ENCODE peak calls at places on chromosomes 1 and 21, in five cellular contexts. Y is GM23248, Q is GM23338, X is PC-3, I is PC-9. A is an unnamed sample. For H3K4me1 and H3K9me2, the result is how much of the 10 kb centered on the place peaks cover.

GRCh38 chr1:70486676-70487470 is 75.8 kb downstream of the CTH start:
- DNase-seq in Y (peak), Q (no peak), X (peak), I (peak), A (no peak)

GRCh38 chr21:42669069-42669468 is 15.6 kb downstream of the PDE9A start:
- DNase-seq in Y (peak), Q (peak), X (peak), I (no peak), A (no peak)

GRCh38 chr1:153277852-153278251 is 18.4 kb downstream of the LORICRIN start:
- DNase-seq in Y (no peak), Q (peak), X (peak), I (peak), A (peak)

GRCh38 chr21:33685613-33686197 is 43.4 kb downstream of the ITSN1 start:
- DNase-seq in Y (peak), Q (peak), X (peak), I (peak), A (no peak)

GRCh38 chr1:113630340-113631327 is 128.7 kb downstream of the PHTF1 start:
- DNase-seq in Y (no peak), Q (peak), X (no peak), I (peak), A (no peak)

GRCh38 chr1:54976747-54977146 is 3.7 kb upstream of the TMEM61 start:
- DNase-seq in Y (no peak), Q (no peak), X (no peak), I (no peak), A (no peak)

GRCh38 chr21:34047835-34048234 is 25.5 kb upstream of the MRPS6 start:
- DNase-seq in Y (no peak), Q (no peak), X (no peak), I (no peak), A (no peak)

GRCh38 chr1:224542783-224543440 is 73.2 kb upstream of the CNIH3 start:
- DNase-seq in Y (peak), Q (no peak), X (peak), I (peak), A (no peak)

GRCh38 chr1:21882721-21883415 is 54.2 kb downstream of the HSPG2 start:
- DNase-seq in Y (no peak), Q (no peak), X (no peak), I (no peak), A (no peak)

GRCh38 chr1:109488696-109489095 is 5.0 kb downstream of the ATXN7L2 start:
- DNase-seq in Y (no peak), Q (no peak), X (no peak), I (no peak), A (no peak)

GRCh38 chr1:109490029-109490933 is 3.6 kb upstream of the CYB561D1 start:
- DNase-seq in Y (peak), Q (peak), X (peak), I (peak), A (peak)

GRCh38 chr1:109490934-109491302 is 3.0 kb upstream of the CYB561D1 start:
- DNase-seq in Y (no peak), Q (no peak), X (no peak), I (no peak), A (no peak)

GRCh38 chr1:109491372-109491771 is 2.5 kb upstream of the CYB561D1 start:
- DNase-seq in Y (no peak), Q (no peak), X (no peak), I (no peak), A (no peak)

GRCh38 chr1:109488201-109488600 is 4.5 kb downstream of the ATXN7L2 start:
- DNase-seq in Y (no peak), Q (peak), X (no peak), I (no peak), A (no peak)
- H3K4me1 ChIP-seq in Y (under half), Q (under half), X (under half), I (under half), A (under half)

GRCh38 chr1:232954594-232955365 is 4.4 kb downstream of the NTPCR start:
- DNase-seq in Y (no peak), Q (no peak), X (no peak), I (peak), A (no peak)

GRCh38 chr1:232952514-232953175 is 2.2 kb downstream of the NTPCR start:
- DNase-seq in Y (peak), Q (peak), X (peak), I (peak), A (peak)

GRCh38 chr1:232951605-232952004 is 1.2 kb downstream of the NTPCR start:
- DNase-seq in Y (no peak), Q (no peak), X (no peak), I (no peak), A (no peak)

GRCh38 chr1:232950919-232951579 is 638 bp downstream of the NTPCR start:
- DNase-seq in Y (peak), Q (peak), X (peak), I (peak), A (peak)

DNA sequence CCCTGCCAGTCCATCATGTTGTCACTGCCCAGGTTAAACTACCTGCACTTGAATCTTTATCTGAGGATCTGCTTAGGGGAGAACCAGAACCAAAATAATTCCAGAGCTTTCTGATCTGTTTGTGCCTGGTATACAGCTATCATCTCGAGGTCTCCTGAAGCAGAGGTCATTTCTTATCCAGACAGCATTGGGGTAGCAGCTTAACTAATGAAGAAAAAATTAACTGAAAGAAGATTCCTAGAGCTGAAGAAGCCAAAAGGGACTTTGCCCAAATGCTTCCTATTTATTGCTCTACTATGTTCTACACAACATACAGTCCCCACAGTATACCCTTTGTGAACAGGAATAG is 2.7 kb downstream of the NTPCR start:
- DNase-seq in Y (no peak), Q (no peak), X (no peak), I (peak), A (no peak)
- H3K9me2 ChIP-seq in Y (under half), Q (under half), X (under half), I (under half), A (under half)

GRCh38 chr1:92859400-92860039 is 27.7 kb downstream of the RPL5 start:
- DNase-seq in Y (no peak), Q (no peak), X (no peak), I (no peak), A (no peak)

GRCh38 chr1:92854386-92854785 is 22.5 kb downstream of the RPL5 start:
- DNase-seq in Y (no peak), Q (no peak), X (no peak), I (no peak), A (no peak)

GRCh38 chr1:92858564-92859399 is 26.9 kb downstream of the RPL5 start:
- DNase-seq in Y (peak), Q (peak), X (peak), I (peak), A (peak)

GRCh38 chr1:92855236-92855635 is 23.4 kb downstream of the RPL5 start:
- DNase-seq in Y (no peak), Q (no peak), X (no peak), I (no peak), A (no peak)

GRCh38 chr1:92857817-92858216 is 26.0 kb downstream of the RPL5 start:
- DNase-seq in Y (no peak), Q (no peak), X (no peak), I (no peak), A (no peak)
- H3K4me1 ChIP-seq in Y (under half), Q (under half), X (under half), I (under half), A (under half)

DNA sequence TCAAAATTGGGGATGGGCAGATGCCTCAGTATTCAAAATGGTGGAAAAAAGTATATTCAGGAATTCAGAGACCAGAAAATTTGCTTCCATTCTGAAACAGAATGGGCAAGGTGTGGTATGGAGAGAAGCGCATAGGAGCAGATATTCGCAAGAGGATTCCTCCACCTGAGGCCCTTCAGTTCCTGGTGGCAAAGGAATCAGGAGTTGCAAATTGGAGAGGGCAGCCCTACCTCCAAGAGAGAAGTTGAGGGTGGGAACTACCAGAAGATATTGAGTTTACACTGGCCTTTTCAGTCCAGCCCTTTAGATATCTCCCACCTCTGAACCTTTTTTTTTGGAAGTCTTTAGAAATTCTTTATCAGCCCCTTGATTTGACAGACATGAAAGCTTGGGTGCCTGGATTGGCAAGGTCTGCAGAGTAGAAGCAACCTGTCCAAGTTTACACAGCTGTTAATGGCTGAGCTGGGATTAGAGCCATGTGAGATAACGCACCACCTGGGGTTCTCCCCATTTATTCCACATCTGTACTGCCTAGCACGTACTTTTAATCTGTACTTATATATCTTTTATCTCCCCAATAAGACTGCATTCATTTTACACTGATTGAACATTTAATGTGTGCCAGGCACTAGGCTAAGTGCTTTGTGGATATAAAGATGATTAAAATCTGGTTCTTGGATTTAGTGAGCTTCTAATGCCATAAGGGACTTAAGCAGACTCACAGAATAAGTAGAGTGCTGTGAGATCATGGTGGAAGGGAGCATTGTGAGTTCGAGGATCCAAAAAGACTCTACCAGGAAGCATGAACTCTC is 99.5 kb downstream of the NGF start:
- DNase-seq in Y (no peak), Q (no peak), X (no peak), I (no peak), A (no peak)
- H3K9me2 ChIP-seq in Y (under half), Q (under half), X (under half), I (under half), A (under half)

DNA sequence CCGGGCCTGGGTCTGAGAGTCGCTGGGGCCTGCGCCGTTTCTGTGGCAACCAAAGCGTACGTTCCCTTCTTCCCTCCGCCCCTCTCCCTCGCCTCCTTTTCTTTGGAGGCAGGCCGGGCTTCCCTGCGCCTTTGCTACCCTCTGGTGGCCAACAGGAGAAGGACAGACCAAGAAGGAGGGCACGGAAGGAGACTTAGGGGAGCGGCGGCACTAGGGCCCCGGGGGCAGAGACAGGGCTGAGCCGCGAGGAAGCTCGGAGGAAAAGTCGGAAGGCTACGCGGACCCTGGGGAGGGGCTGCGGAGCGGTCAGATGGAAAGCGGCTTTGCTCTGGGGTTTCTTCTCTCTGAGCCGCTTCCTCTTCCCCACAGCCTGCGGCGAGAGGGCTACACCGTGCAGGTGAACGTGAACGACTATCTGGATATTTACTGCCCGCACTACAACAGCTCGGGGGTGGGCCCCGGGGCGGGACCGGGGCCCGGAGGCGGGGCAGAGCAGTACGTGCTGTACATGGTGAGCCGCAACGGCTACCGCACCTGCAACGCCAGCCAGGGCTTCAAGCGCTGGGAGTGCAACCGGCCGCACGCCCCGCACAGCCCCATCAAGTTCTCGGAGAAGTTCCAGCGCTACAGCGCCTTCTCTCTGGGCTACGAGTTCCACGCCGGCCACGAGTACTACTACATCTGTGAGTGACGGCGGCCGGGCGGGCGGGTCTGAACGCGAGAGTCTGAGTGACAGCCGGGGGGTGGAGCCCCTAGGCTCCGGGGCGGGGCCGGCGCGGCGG is 6.3 kb downstream of the EFNA3 start:
- DNase-seq in Y (peak), Q (peak), X (peak), I (peak), A (peak)
- H3K4me1 ChIP-seq in Y (under half), Q (under half), X (half or more), I (half or more), A (under half)

DNA sequence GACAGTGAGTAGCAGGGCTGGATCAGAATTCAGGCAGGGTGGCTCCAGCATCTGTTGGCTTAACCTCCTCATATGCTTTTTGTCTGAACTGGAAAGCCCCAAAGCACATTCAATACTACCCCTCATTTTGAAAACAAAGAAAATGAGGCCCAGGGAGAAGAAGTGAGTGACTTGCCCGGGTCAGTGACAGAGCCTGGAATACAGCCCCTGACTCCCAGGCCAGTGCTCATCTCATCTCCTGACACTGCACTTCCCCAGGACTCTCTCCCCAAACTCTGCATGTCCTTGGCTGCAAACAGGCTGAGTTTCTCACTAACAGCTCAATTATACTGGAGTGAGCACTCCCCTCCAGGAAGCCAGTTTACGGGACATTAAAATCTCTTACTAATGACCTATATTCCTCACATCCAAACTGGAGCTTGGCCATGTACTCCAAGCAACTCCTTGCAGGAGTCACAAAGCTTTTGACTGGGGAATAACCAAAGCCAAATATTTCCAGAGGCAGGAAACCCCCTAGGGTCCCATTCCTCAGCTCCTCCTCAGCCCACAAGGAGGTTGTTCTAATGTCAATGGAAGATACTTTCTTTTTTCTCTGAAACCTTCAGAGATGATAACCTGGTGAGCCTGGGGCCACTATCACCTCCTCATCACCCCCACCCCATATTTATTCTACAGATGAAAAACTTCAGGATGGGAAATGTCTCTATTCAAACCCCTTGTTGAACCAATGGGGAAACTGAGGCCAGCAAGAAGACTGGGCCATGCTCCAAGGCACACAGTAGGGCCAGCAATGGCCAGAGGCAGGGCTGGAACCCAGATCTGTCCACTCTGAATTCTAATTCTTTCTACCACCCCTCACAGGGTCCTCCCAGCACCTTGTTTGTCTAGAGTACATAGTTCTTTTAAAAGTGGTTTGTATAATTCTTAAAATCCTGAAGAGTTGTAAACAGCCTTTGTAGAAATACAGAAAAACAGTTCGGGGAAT is 127.0 kb downstream of the PLPP3 start:
- DNase-seq in Y (no peak), Q (no peak), X (no peak), I (no peak), A (no peak)
- H3K9me2 ChIP-seq in Y (under half), Q (under half), X (under half), I (under half), A (under half)

GRCh38 chr1:205443585-205444299 is 12.1 kb downstream of the BLACAT1 start:
- DNase-seq in Y (no peak), Q (no peak), X (no peak), I (no peak), A (no peak)

GRCh38 chr1:205446828-205447227 is 9.0 kb downstream of the BLACAT1 start:
- DNase-seq in Y (no peak), Q (peak), X (no peak), I (no peak), A (no peak)

GRCh38 chr1:205445653-205445955 is 10.2 kb downstream of the BLACAT1 start:
- DNase-seq in Y (no peak), Q (no peak), X (no peak), I (no peak), A (no peak)

GRCh38 chr1:205444300-205444930 is 11.4 kb downstream of the BLACAT1 start:
- DNase-seq in Y (no peak), Q (peak), X (no peak), I (no peak), A (no peak)

DNA sequence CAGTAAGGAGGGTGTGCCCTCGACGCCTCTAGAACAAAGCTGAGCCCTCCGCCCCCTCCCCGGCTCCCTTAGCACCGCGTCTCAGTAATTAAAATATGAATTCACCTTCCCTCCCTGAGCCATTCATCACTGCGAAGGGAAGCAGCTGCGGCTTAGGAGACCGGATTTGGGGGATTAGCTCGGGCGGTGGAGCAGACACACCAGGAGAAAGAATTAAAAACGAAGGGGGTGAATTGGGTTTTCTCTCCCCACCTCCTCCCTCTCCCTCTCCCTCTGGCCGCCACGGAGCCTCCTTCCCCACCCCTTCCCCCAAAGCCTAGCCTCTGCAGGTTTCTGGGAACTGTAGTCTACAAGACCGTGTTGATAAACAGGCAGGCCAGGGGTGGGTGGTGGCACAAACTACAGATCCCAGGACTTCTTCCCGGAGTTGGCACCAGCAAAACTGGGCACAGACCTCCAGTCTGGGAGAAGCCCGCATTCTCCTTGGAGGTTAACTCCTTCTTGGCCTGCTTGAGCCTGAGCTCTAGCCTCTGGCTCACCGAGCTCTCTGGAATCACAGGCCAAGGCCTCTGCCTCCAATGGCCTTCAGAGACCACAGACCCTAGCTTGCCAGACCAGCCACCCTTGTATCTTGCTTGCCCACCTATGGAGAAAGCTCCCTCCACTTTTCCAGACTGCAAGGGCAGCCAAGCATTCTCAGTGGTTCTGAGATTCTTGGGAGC is 10.8 kb downstream of the BLACAT1 start:
- DNase-seq in Y (no peak), Q (peak), X (no peak), I (no peak), A (peak)
- H3K4me1 ChIP-seq in Y (under half), Q (half or more), X (half or more), I (half or more), A (half or more)

GRCh38 chr1:24338447-24338846 is 19.3 kb downstream of the GRHL3 start:
- DNase-seq in Y (no peak), Q (no peak), X (no peak), I (no peak), A (no peak)

GRCh38 chr1:24339996-24340395 is 20.8 kb downstream of the GRHL3 start:
- DNase-seq in Y (no peak), Q (no peak), X (no peak), I (no peak), A (no peak)

GRCh38 chr1:24336099-24336498 is 16.9 kb downstream of the GRHL3 start:
- DNase-seq in Y (no peak), Q (no peak), X (no peak), I (no peak), A (no peak)

GRCh38 chr1:24340770-24341169 is 21.6 kb downstream of the GRHL3 start:
- DNase-seq in Y (no peak), Q (no peak), X (no peak), I (no peak), A (no peak)

GRCh38 chr1:24337455-24337854 is 18.3 kb downstream of the GRHL3 start:
- DNase-seq in Y (no peak), Q (no peak), X (no peak), I (no peak), A (no peak)
- H3K9me2 ChIP-seq in Y (under half), Q (under half), X (under half), I (under half), A (under half)